ENCODE peak calls at places on chromosomes 7 and 10, in seven cellular contexts. One of them, this sample, is unnamed.

GRCh38 chr10:132654708-132655661 is 117.4 kb downstream of the INPP5A start:
- DNase-seq in stimulated activated CD4-positive, alpha-beta T cell treated with anti-CD3 and anti-CD28 coated beads, TNF-alpha, amount 100 ng/mL, for 4 hours: peak; percentile 40
- DNase-seq in myocyte: peak; percentile 45
- DNase-seq in frontal cortex: peak; percentile 88
- DNase-seq in NCI-H226: peak; percentile 6
- DNase-seq in glutamatergic neuron: peak; percentile 85
- DNase-seq in PC-3: peak; percentile 69
- DNase-seq in this sample: peak; percentile 73

GRCh38 chr7:116783666-116784318 is 78.6 kb upstream of the CAPZA2 start:
- DNase-seq in stimulated activated CD4-positive, alpha-beta T cell treated with anti-CD3 and anti-CD28 coated beads, TNF-alpha, amount 100 ng/mL, for 4 hours: no peak
- DNase-seq in myocyte: no peak
- DNase-seq in frontal cortex: no peak
- DNase-seq in NCI-H226: no peak
- DNase-seq in glutamatergic neuron: no peak
- DNase-seq in PC-3: no peak
- DNase-seq in this sample: no peak

GRCh38 chr7:87067788-87068187 is 8.3 kb upstream of the ELAPOR2 start:
- DNase-seq in stimulated activated CD4-positive, alpha-beta T cell treated with anti-CD3 and anti-CD28 coated beads, TNF-alpha, amount 100 ng/mL, for 4 hours: no peak
- DNase-seq in myocyte: no peak
- DNase-seq in frontal cortex: no peak
- DNase-seq in NCI-H226: no peak
- DNase-seq in glutamatergic neuron: no peak
- DNase-seq in PC-3: no peak
- DNase-seq in this sample: no peak

GRCh38 chr7:78620931-78621330 is 822.4 kb downstream of the PHTF2 start:
- DNase-seq in stimulated activated CD4-positive, alpha-beta T cell treated with anti-CD3 and anti-CD28 coated beads, TNF-alpha, amount 100 ng/mL, for 4 hours: no peak
- DNase-seq in myocyte: peak; percentile 33
- DNase-seq in frontal cortex: no peak
- DNase-seq in NCI-H226: no peak
- DNase-seq in glutamatergic neuron: no peak
- DNase-seq in PC-3: peak; percentile 45
- DNase-seq in this sample: no peak

GRCh38 chr10:6300106-6300783 is 97.5 kb downstream of the PFKFB3 start:
- DNase-seq in stimulated activated CD4-positive, alpha-beta T cell treated with anti-CD3 and anti-CD28 coated beads, TNF-alpha, amount 100 ng/mL, for 4 hours: no peak
- DNase-seq in myocyte: peak; percentile 60
- DNase-seq in frontal cortex: no peak
- DNase-seq in NCI-H226: no peak
- DNase-seq in glutamatergic neuron: no peak
- DNase-seq in PC-3: peak; percentile 24
- DNase-seq in this sample: no peak

GRCh38 chr7:128117691-128118090 is 86.5 kb upstream of the LRRC4 start:
- DNase-seq in stimulated activated CD4-positive, alpha-beta T cell treated with anti-CD3 and anti-CD28 coated beads, TNF-alpha, amount 100 ng/mL, for 4 hours: no peak
- DNase-seq in myocyte: no peak
- DNase-seq in frontal cortex: no peak
- DNase-seq in NCI-H226: no peak
- DNase-seq in glutamatergic neuron: no peak
- DNase-seq in PC-3: no peak
- DNase-seq in this sample: no peak

GRCh38 chr10:127947206-127947605 is 40.3 kb downstream of the PTPRE start:
- DNase-seq in stimulated activated CD4-positive, alpha-beta T cell treated with anti-CD3 and anti-CD28 coated beads, TNF-alpha, amount 100 ng/mL, for 4 hours: no peak
- DNase-seq in myocyte: no peak
- DNase-seq in frontal cortex: no peak
- DNase-seq in NCI-H226: no peak
- DNase-seq in glutamatergic neuron: no peak
- DNase-seq in PC-3: no peak
- DNase-seq in this sample: no peak

GRCh38 chr7:96441551-96442104 is 119.7 kb upstream of the SLC25A13 start:
- DNase-seq in stimulated activated CD4-positive, alpha-beta T cell treated with anti-CD3 and anti-CD28 coated beads, TNF-alpha, amount 100 ng/mL, for 4 hours: no peak
- DNase-seq in myocyte: no peak
- DNase-seq in frontal cortex: no peak
- DNase-seq in NCI-H226: no peak
- DNase-seq in glutamatergic neuron: no peak
- DNase-seq in PC-3: no peak
- DNase-seq in this sample: no peak

GRCh38 chr7:129882531-129882930 is 70.2 kb downstream of the UBE2H start:
- DNase-seq in stimulated activated CD4-positive, alpha-beta T cell treated with anti-CD3 and anti-CD28 coated beads, TNF-alpha, amount 100 ng/mL, for 4 hours: no peak
- DNase-seq in myocyte: no peak
- DNase-seq in frontal cortex: no peak
- DNase-seq in NCI-H226: no peak
- DNase-seq in glutamatergic neuron: no peak
- DNase-seq in PC-3: peak; percentile 36
- DNase-seq in this sample: no peak

GRCh38 chr10:110791541-110792073 is 80.1 kb upstream of the PDCD4 start:
- DNase-seq in stimulated activated CD4-positive, alpha-beta T cell treated with anti-CD3 and anti-CD28 coated beads, TNF-alpha, amount 100 ng/mL, for 4 hours: no peak
- DNase-seq in myocyte: no peak
- DNase-seq in frontal cortex: no peak
- DNase-seq in NCI-H226: no peak
- DNase-seq in glutamatergic neuron: no peak
- DNase-seq in PC-3: no peak
- DNase-seq in this sample: no peak

GRCh38 chr7:22147113-22147512 is 201.4 kb upstream of the CDCA7L start:
- DNase-seq in stimulated activated CD4-positive, alpha-beta T cell treated with anti-CD3 and anti-CD28 coated beads, TNF-alpha, amount 100 ng/mL, for 4 hours: no peak
- DNase-seq in myocyte: no peak
- DNase-seq in frontal cortex: no peak
- DNase-seq in NCI-H226: no peak
- DNase-seq in glutamatergic neuron: no peak
- DNase-seq in PC-3: no peak
- DNase-seq in this sample: no peak

This sample was measured in psoas muscle.